ENCODE peak calls at places on chromosome 1, in nine cellular contexts. T is MM.1S, U is A549, F is GM13977, I is epithelial cell of proximal tubule, K is thoracic aorta, H is RWPE2, J is AG09309, Y is HFFc6. W is an unnamed sample.

GRCh38 chr1:247360991-247361721 is 29.5 kb upstream of the ZNF496 start:
- DNase-seq in T (no peak), Y (no peak), F (no peak), K (no peak), I (no peak), U (no peak), H (no peak), J (no peak), W (no peak)

GRCh38 chr1:179807691-179808485 is 64.8 kb downstream of the FAM163A start:
- DNase-seq in I (no peak), Y (peak; percentile 91), J (peak; percentile 61), U (no peak), T (no peak), F (no peak), H (no peak), K (no peak), W (no peak)

GRCh38 chr1:241408170-241408569 is 51.2 kb upstream of the RGS7 start:
- DNase-seq in F (no peak), U (no peak), H (no peak), I (no peak), J (no peak), T (no peak), K (no peak), Y (peak; percentile 31), W (no peak)

GRCh38 chr1:109425902-109426277 is 358 bp downstream of the PSMA5 start:
- DNase-seq in Y (peak; percentile 41), K (peak; percentile 15), J (no peak), T (peak; percentile 27), U (peak; percentile 25), F (no peak), I (no peak), H (peak; percentile 79), W (no peak)

GRCh38 chr1:22536506-22536905 is 26.8 kb upstream of the EPHA8 start:
- DNase-seq in Y (no peak), F (no peak), J (no peak), H (no peak), T (no peak), I (no peak), K (no peak), U (no peak), W (no peak)

GRCh38 chr1:160083968-160084770 is 2.8 kb downstream of the KCNJ9 start:
- DNase-seq in Y (no peak), F (peak; percentile 91), I (no peak), H (peak; percentile 82), K (no peak), U (peak; percentile 77), T (peak; percentile 92), J (no peak), W (peak; percentile 91)

GRCh38 chr1:160795951-160796383 is at the start of gene LY9:
- DNase-seq in Y (no peak), I (no peak), U (no peak), J (no peak), F (peak; percentile 72), H (no peak), K (no peak), T (peak; percentile 99), W (peak; percentile 83)

GRCh38 chr1:101388904-101389546 is 152.2 kb downstream of the S1PR1 start:
- DNase-seq in K (no peak), F (peak; percentile 31), J (no peak), H (no peak), I (no peak), Y (peak; percentile 27), T (no peak), U (no peak), W (peak; percentile 30)

GRCh38 chr1:19877821-19878636 is 4.2 kb upstream of the OTUD3 start:
- DNase-seq in F (no peak), T (no peak), J (no peak), I (peak; percentile 44), U (no peak), K (no peak), H (no peak), Y (peak; percentile 21), W (no peak)

GRCh38 chr1:150082494-150082893 is 14.9 kb downstream of the VPS45 start:
- DNase-seq in U (no peak), I (no peak), H (no peak), J (no peak), F (no peak), Y (no peak), K (no peak), T (no peak), W (no peak)

GRCh38 chr1:23101101-23101827 is 67.4 kb downstream of the LUZP1 start:
- DNase-seq in H (no peak), K (no peak), J (no peak), F (no peak), I (no peak), Y (peak; percentile 29), T (no peak), U (no peak), W (no peak)

GRCh38 chr1:219784660-219785391 is 143.5 kb downstream of the SLC30A10 start:
- DNase-seq in F (no peak), I (no peak), Y (no peak), H (no peak), U (no peak), J (no peak), T (no peak), K (no peak), W (no peak)

DNA sequence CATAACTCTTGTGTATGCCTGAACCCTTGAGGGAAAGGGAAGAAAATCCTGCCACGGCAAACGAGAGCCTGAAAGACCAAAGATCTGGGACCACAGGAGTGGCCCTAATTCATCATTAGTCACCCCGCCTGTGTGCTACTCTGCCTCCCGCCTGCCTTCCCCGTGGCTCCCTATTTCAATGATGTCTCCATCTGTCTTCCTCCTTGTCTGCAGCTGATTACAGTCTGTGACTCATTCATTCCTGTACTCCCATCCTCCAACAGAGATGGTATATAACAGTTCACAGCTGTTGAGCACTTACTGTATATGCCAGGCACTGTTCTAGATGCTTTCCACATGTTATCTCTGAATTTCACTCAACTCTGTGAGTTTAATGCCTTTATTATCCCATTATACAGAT is 96.6 kb downstream of the SEC16B start:
- DNase-seq in F (no peak), U (no peak), J (peak; percentile 76), H (no peak), Y (peak; percentile 89), K (no peak), I (no peak), T (no peak), W (no peak)
- TF ChIP-seq CTCF in F (no peak), U (no peak), J (no peak), H (no peak), Y (no peak), K (no peak), I (no peak), T (no peak), W (no peak)

GRCh38 chr1:25617626-25618432 is 1.2 kb downstream of the MAN1C1 start:
- DNase-seq in H (no peak), K (no peak), Y (no peak), F (no peak), I (no peak), T (no peak), U (no peak), J (no peak), W (no peak)

GRCh38 chr1:25620701-25621350 is 4.2 kb downstream of the MAN1C1 start:
- DNase-seq in F (peak; percentile 5), T (no peak), J (no peak), K (no peak), H (no peak), I (no peak), U (no peak), Y (no peak), W (no peak)

GRCh38 chr1:25620211-25620610 is 3.6 kb downstream of the MAN1C1 start:
- DNase-seq in I (no peak), H (no peak), T (peak; percentile 81), F (peak; percentile 58), J (no peak), U (no peak), K (no peak), Y (no peak), W (peak; percentile 67)

GRCh38 chr1:25618433-25618808 is 1.8 kb downstream of the MAN1C1 start:
- DNase-seq in J (no peak), Y (no peak), T (no peak), H (no peak), F (no peak), I (no peak), U (no peak), K (no peak), W (no peak)

GRCh38 chr1:25619101-25619890 is 2.7 kb downstream of the MAN1C1 start:
- DNase-seq in K (no peak), T (peak; percentile 57), Y (no peak), J (no peak), F (peak; percentile 9), I (no peak), U (no peak), H (no peak), W (no peak)
- TF ChIP-seq CTCF in K (peak; percentile 91), T (peak; percentile 89), Y (peak; percentile 78), J (peak; percentile 76), F (peak; percentile 68), I (peak; percentile 66), U (peak; percentile 16), H (peak; percentile 46), W (peak; percentile 65)

GRCh38 chr1:177490786-177491185 is 320.0 kb downstream of the BRINP2 start:
- DNase-seq in F (no peak), H (no peak), Y (no peak), U (no peak), K (no peak), I (no peak), T (no peak), J (no peak), W (no peak)
- TF ChIP-seq CTCF in F (no peak), H (no peak), Y (no peak), U (no peak), K (no peak), I (no peak), T (no peak), J (no peak), W (no peak)

DNA sequence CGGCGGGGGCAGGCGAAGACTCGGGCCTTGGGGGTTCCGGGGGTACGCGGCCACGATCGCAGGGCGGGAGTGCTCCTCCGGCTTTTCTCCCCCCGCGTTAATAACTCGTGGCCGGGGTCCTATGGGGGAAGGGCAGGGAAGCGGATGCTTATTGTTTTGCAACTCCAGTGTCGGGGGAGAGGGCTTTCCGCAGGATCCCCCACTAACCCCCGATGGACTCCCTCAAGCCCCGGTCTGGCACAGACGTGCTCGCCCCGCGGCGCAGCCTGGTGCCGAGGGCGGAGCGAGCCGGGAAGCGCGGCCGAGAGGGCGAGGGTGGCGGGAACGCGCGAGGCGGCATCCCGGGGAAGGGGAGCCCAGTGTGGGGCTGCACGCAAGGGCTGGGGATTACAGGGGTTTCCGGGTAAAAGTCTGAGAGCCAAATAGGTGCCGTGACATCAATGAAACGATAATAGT is 717 bp downstream of the UCK2 start:
- DNase-seq in T (peak; percentile 77), I (no peak), F (peak; percentile 75), J (no peak), K (no peak), Y (peak; percentile 3), U (peak; percentile 68), H (no peak), W (peak; percentile 79)
- TF ChIP-seq CTCF in T (peak; percentile 15), I (peak; percentile 21), F (no peak), J (peak; percentile 0), K (no peak), Y (no peak), U (no peak), H (peak; percentile 4), W (no peak)

GRCh38 chr1:31498376-31499040 is 77.8 kb upstream of the TINAGL1 start:
- DNase-seq in T (no peak), I (no peak), U (no peak), Y (no peak), H (no peak), J (no peak), K (no peak), F (no peak), W (no peak)
- TF ChIP-seq CTCF in T (no peak), I (no peak), U (no peak), Y (no peak), H (no peak), J (no peak), K (no peak), F (no peak), W (no peak)

W was measured in GM20000.